ENCODE peak calls at places on chromosomes 3 and 15, in four cellular contexts. G is CD8-positive, alpha-beta memory T cell; X is sigmoid colon; U is esophagus muscularis mucosa. J is an unnamed sample.

GRCh38 chr3:32956750-32957570 is 5.5 kb downstream of the CCR4 start:
- DNase-seq in X (no peak), G (no peak), U (peak), J (no peak)

GRCh38 chr3:150697646-150698045 is 6.1 kb downstream of the ERICH6 start:
- DNase-seq in G (no peak), U (no peak), X (no peak), J (no peak)

GRCh38 chr3:86702381-86702958 is 288.5 kb downstream of the VGLL3 start:
- DNase-seq in U (no peak), X (no peak), G (no peak), J (no peak)

GRCh38 chr3:10946526-10946925 is 46.0 kb upstream of the SLC6A1 start:
- DNase-seq in X (no peak), G (no peak), U (no peak), J (no peak)

GRCh38 chr3:59535791-59536221 is 486.0 kb upstream of the CFAP20DC start:
- DNase-seq in U (no peak), X (no peak), G (no peak), J (no peak)

GRCh38 chr3:159130108-159130507 is 328.3 kb downstream of the MFSD1 start:
- DNase-seq in G (no peak), X (no peak), U (no peak), J (no peak)

GRCh38 chr3:144770813-144771400 is 799.3 kb downstream of the DIPK2A start:
- DNase-seq in G (no peak), U (no peak), X (no peak), J (no peak)

GRCh38 chr3:23876901-23877300 is 39.9 kb downstream of the NKIRAS1 start:
- DNase-seq in X (no peak), G (no peak), U (no peak), J (no peak)

GRCh38 chr15:65286069-65286703 is 497 bp downstream of the PARP16 start:
- DNase-seq in G (no peak), U (no peak), X (no peak), J (no peak)

GRCh38 chr3:5162102-5162501 is 25.4 kb upstream of the EDEM1 start:
- DNase-seq in X (no peak), G (no peak), U (no peak), J (no peak)

GRCh38 chr15:48865387-48866079 is 12.4 kb upstream of the EID1 start:
- DNase-seq in G (no peak), X (no peak), U (no peak), J (no peak)

GRCh38 chr3:18351823-18352744 is 73.1 kb downstream of the SATB1 start:
- DNase-seq in G (no peak), U (no peak), X (no peak), J (no peak)

GRCh38 chr15:101156509-101157159 is 95.2 kb downstream of the CHSY1 start:
- DNase-seq in U (no peak), G (peak), X (peak), J (no peak)

GRCh38 chr3:49171119-49171774 is at the start of gene KLHDC8B:
- DNase-seq in X (peak), G (peak), U (peak), J (no peak)

GRCh38 chr3:114669614-114670013 is 375.8 kb downstream of the TIGIT start:
- DNase-seq in U (no peak), G (no peak), X (no peak), J (no peak)

DNA sequence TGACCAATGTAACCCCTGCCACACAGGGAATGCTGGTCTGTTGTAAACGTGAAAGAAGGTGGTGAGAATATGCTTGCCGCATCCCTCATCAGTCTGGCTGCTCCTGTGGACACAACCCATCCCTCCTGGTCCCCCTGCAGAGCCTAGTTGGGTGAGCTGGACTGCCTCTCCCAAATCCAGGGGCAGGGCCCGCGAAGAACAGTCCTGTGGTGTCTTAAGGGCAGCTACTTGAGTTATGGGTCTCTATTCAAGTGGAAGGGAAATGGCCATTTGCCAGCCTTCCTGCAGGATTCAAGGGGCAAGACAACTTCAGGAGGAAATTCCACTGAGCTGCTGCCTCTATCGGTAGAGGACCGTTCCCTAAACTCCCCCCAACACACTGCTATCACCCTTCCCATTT is 98.9 kb downstream of the IQSEC1 start:
- DNase-seq in G (no peak), U (no peak), X (no peak), J (no peak)
- H3K27ac ChIP-seq in G (no peak), U (no peak), X (no peak), J (no peak)

GRCh38 chr3:197244751-197245150 is 53.7 kb downstream of the DLG1 start:
- DNase-seq in X (no peak), G (no peak), U (no peak), J (no peak)

GRCh38 chr3:197241173-197241572 is 57.2 kb downstream of the DLG1 start:
- DNase-seq in G (no peak), U (no peak), X (no peak), J (no peak)

GRCh38 chr3:197238842-197239241 is 59.6 kb downstream of the DLG1 start:
- DNase-seq in G (no peak), X (no peak), U (no peak), J (no peak)

GRCh38 chr3:197239857-197240256 is 58.6 kb downstream of the DLG1 start:
- DNase-seq in X (no peak), U (no peak), G (no peak), J (no peak)

DNA sequence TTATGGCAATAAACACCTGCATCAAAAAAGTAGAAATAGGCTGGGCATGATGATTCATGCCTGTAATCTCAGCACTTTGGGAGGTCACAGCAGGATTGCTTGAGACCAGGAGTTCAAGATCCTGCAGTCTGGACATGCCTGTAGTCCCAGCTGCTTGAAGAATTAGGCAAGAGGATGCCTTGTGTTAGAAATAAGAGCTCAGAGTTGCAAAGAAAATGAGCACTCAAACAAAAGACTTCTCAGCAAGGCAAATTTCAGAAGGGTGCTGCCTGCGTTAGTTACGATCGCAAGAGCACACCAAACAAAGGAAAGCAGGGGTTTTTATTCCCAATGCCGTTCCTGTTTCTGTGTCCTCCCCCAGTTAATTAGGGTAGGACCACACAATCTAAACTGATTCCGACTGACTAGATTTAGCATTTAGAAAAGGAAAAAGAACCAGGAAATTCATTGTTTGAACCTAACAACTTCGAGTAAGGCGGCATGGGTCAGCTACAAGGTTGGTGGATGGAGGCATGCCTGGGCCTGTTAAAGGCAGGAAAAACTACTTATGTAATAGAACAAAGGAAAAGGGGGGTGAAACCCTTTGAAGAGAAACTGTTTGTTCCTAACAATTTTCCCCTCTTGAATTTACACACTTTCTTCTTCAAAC is 55.5 kb downstream of the DLG1 start:
- DNase-seq in U (no peak), X (no peak), G (no peak), J (no peak)
- H3K27ac ChIP-seq in U (no peak), X (no peak), G (no peak), J (peak)

DNA sequence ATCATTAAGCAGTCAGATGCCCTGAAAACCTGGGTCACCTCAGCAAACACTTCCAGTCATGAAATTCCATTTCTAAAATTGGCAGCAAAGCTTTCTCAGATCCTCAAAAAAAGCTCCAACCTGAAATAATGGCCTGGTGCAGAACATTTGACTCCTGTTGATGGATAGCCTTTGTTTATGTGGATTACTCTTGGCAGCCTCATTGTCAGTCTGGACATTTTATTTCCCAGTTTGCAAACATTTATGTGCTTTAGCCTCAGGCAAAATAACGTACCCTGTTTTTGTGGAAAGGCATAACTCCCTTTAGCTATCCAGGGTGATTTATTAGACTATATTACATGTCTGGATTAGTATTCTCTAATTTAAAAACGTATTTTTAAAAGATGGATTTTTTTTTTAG is 53.9 kb downstream of the PXYLP1 start:
- DNase-seq in X (no peak), G (no peak), U (no peak), J (no peak)
- H3K27ac ChIP-seq in X (no peak), G (no peak), U (no peak), J (no peak)

GRCh38 chr3:177781686-177782161 is 584.4 kb upstream of the TBL1XR1 start:
- DNase-seq in G (no peak), U (no peak), X (peak), J (no peak)
- H3K27ac ChIP-seq in G (no peak), U (peak), X (peak), J (no peak)

DNA sequence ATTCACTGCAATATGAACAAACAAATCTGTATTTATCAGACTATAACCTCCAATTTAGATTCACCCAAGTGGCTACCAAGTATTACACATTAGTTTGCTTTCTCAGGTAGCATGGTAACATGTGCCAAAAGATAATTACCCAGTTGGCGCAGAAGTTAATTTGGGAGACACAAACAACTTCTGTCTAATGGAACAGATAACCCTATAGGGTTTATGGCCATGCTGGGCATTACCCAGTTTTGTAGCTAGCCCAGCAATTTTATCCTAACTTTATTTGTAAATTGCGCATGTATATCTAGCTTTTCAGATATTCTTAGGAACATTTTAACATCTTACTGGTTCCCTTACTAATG is 779 bp downstream of the RPL22L1 start:
- DNase-seq in G (no peak), X (no peak), U (no peak), J (no peak)
- H3K27ac ChIP-seq in G (peak), X (peak), U (peak), J (peak)

DNA sequence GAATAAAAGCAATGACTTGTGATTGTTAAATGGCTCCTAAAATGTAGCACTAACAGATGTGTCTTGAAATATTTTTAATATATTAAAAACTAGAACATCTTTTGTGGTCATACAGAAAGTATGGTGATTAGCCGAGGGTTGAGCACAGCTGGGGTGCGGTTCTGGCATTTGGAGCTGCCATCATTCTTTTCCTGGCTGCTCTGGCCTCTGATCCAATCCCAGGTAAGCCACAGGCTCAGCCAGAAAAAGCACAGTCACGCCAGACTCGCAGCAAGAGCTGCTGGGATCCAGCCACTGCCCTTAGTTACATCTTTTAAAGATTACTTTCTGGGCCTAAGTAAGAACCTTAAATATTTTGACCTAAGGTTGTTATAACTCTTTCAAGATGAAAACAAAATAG is 196.8 kb downstream of the PLCL2 start:
- DNase-seq in G (no peak), U (no peak), X (no peak), J (no peak)
- H3K27ac ChIP-seq in G (no peak), U (no peak), X (no peak), J (no peak)

DNA sequence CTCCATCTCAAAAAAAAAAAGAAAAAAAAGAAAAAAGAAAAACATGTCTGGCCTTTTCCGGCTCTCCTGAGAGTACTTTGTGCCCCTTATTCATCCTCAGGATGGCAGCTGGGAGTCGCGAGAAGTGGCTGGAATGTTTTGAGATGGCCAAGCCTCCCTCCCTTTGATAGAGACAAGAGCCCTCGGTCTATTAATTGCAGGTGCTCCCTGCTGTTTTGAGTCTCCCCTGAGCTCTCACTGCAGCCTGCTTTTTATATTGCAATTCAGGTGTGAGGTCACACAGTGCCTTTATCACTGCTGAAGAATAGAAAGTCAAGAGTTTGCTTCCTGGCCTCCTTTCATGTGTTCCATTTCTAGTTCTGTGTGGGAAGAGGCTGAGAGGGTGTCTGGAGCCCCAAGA is 10.9 kb downstream of the CA12 start:
- DNase-seq in G (no peak), U (no peak), X (peak), J (no peak)
- H3K27ac ChIP-seq in G (no peak), U (peak), X (no peak), J (peak)

GRCh38 chr3:53773586-53774368 is 72.4 kb downstream of the CHDH start:
- DNase-seq in G (no peak), X (no peak), U (no peak), J (no peak)

GRCh38 chr3:53774414-53774813 is 71.8 kb downstream of the CHDH start:
- DNase-seq in U (no peak), G (no peak), X (no peak), J (no peak)

GRCh38 chr3:53775018-53775417 is 71.2 kb downstream of the CHDH start:
- DNase-seq in U (no peak), G (no peak), X (no peak), J (no peak)

GRCh38 chr3:53773330-53773583 is 73.0 kb downstream of the CHDH start:
- DNase-seq in U (no peak), G (no peak), X (no peak), J (no peak)

GRCh38 chr3:53772562-53773329 is 73.5 kb downstream of the CHDH start:
- DNase-seq in G (no peak), U (no peak), X (no peak), J (no peak)
- H3K27ac ChIP-seq in G (no peak), U (no peak), X (no peak), J (no peak)

DNA sequence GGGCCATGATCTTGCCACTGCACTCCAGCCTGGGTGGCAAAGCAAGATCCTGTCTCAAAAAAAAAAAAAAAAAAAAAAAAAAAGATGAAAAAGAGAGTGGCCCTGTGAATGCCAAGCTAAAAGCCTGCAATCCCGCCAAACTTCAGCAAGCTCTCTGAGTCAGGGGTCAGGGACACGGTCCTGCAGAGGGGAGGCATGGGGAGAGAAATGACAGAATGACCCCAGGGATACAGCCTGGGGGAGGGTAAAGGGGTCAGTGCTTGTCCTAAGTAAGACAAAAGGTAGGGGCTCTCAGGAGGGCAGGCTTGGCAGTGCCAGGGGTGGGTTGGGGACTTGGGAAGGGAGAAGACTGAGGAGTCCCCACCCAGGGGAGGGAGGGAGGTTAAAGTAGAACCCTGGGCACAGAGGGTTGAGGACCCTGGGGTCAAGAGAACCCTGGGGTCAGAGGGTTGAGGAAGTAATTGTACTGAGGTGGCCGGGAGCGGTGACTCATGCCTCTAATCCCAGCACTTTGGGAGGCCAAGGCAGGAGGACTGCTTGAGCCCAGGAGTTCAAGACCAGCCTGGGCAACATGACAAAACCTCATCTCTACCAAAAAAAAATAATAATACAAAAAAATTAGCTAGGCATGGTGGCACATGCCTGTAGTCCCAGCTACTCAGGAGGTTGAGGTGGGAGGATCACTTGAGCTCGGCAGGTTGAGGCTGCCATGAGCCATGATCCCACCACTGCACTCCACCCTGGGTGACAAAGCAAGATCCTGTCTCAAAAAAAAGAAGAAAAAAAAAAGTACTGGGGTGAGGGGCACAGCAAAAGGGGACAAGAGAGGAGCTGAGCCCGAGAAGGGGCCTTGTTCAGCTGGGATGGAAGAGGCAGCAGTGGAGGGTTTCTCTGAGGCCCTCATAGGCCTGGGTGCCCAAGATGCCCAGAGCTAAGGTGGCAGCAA is 5.2 kb upstream of the SEMA3B start:
- DNase-seq in U (no peak), X (no peak), G (no peak), J (no peak)
- H3K27ac ChIP-seq in U (peak), X (peak), G (no peak), J (peak)

GRCh38 chr3:186097663-186098451 is 11.0 kb downstream of the ETV5 start:
- DNase-seq in U (no peak), G (no peak), X (peak), J (peak)
- H3K27ac ChIP-seq in U (no peak), G (no peak), X (peak), J (peak)